ENCODE peak calls at places on chromosomes 13 and 19, in five cellular contexts. K is esophagus squamous epithelium; H is CD8-positive, alpha-beta T cell; Q is transverse colon; U is IMR-90. M is an unnamed sample. For H3K27me3 and H3K36me3, the result is how much of the 10 kb centered on the place peaks cover.

GRCh38 chr13:109719962-109720646 is 66.3 kb downstream of the IRS2 start:
- DNase-seq in K (no peak), H (no peak), Q (no peak), U (no peak), M (no peak)

GRCh38 chr13:63167699-63168337 is 1752.2 kb upstream of the PCDH20 start:
- DNase-seq in K (no peak), H (no peak), Q (no peak), U (no peak), M (peak)

GRCh38 chr19:3275068-3275582 is 50.7 kb downstream of the CELF5 start:
- DNase-seq in K (no peak), H (peak), Q (no peak), U (no peak), M (peak)

GRCh38 chr13:65149687-65150086 is 2080.4 kb downstream of the PCDH9 start:
- DNase-seq in K (no peak), H (no peak), Q (no peak), U (no peak), M (no peak)

GRCh38 chr19:22519152-22519551 is 97.0 kb upstream of the ZNF98 start:
- DNase-seq in K (no peak), H (no peak), Q (no peak), U (no peak), M (no peak)

GRCh38 chr19:15431396-15432017 is 12.7 kb upstream of the AKAP8L start:
- DNase-seq in K (no peak), H (no peak), Q (no peak), U (no peak), M (no peak)

GRCh38 chr13:33287142-33287882 is 1.8 kb upstream of the STARD13 start:
- DNase-seq in K (no peak), H (no peak), Q (no peak), U (no peak), M (no peak)

GRCh38 chr13:97889803-97890202 is 63.7 kb upstream of the IPO5 start:
- DNase-seq in K (no peak), H (no peak), Q (no peak), U (no peak), M (no peak)

GRCh38 chr13:41812851-41813250 is 148.1 kb downstream of the VWA8 start:
- DNase-seq in K (no peak), H (no peak), Q (no peak), U (no peak), M (no peak)

GRCh38 chr13:41813426-41813825 is 147.5 kb downstream of the VWA8 start:
- DNase-seq in K (no peak), H (no peak), Q (no peak), U (peak), M (no peak)

GRCh38 chr13:41812237-41812636 is 148.7 kb downstream of the VWA8 start:
- DNase-seq in K (no peak), H (no peak), Q (no peak), U (no peak), M (no peak)

GRCh38 chr13:41809962-41810361 is 150.9 kb downstream of the VWA8 start:
- DNase-seq in K (no peak), H (no peak), Q (no peak), U (no peak), M (no peak)

DNA sequence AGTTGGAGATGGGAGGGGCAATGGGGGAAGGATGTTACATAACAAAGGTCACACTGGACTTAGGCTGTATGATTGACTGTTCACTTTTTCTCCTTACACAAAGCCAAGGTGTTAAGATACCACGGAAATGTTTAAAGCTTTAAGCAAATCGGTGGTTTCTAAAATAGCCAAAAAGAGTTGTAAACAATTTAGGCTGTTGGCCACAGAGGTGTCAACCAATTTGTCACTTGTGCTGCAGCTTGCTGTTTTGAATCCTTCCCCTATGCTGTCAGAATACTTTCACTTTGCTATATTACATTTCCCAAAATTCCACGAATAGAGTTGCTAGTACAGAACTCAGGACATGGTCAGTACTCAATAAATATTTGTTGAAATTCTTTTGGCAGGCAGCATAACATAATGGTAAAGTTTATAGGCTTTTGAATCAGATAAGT is 149.3 kb downstream of the VWA8 start:
- DNase-seq in K (no peak), H (peak), Q (no peak), U (no peak), M (no peak)
- H3K4me3 ChIP-seq in K (no peak), H (no peak), Q (no peak), U (no peak), M (no peak)

GRCh38 chr13:111131610-111132009 is 16.5 kb downstream of the ARHGEF7 start:
- DNase-seq in K (no peak), H (no peak), Q (no peak), U (no peak), M (no peak)

GRCh38 chr13:111131048-111131447 is 15.9 kb downstream of the ARHGEF7 start:
- DNase-seq in K (no peak), H (no peak), Q (no peak), U (no peak), M (no peak)

GRCh38 chr13:111130111-111130508 is 15.0 kb downstream of the ARHGEF7 start:
- DNase-seq in K (no peak), H (no peak), Q (no peak), U (no peak), M (no peak)

GRCh38 chr13:111129465-111130110 is 14.5 kb downstream of the ARHGEF7 start:
- DNase-seq in K (no peak), H (no peak), Q (no peak), U (no peak), M (no peak)

GRCh38 chr13:111132948-111133347 is 17.8 kb downstream of the ARHGEF7 start:
- DNase-seq in K (no peak), H (no peak), Q (no peak), U (no peak), M (no peak)
- H3K27me3 ChIP-seq in K (under half), H (under half), Q (under half), U (under half), M (under half)

DNA sequence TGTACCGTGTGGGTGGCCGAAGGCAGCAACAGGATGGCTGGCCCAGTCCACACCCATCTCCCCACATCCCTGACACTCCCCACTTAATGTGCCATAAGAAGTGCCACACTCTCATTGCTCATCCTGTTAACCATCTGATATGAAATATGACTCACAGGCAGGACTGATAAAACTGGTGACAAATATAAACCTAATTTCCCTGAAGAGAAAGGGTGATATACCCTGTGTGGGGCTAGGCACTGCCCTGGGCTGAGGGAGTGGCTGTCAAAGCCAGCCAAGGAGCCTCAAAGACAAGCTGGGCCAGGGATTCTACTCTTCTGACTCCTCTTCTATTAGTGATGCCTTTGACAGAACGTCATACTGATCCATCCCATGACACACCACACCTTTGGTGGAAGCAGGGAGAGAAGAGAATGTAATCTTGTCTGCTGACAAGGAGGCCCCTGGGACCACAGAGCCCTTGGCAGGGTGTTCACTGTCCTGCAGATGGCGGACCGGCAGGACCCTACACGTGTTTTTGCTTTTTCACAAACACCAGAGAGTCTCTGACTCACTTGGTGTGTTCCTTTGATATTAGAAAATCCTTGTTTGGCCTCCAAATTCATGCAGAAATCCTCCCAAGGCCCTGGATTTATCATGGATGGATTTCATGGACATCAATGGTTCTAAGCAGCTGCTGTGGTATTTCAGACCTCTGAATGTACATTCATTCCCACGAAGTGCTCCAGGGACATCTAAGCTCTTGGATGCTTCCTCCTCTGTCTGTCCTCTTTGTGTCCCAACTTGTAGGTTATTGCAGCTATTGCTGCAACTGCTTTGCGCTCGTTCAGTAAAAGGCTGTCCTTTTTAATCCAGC is 98.0 kb upstream of the WASF3 start:
- DNase-seq in K (no peak), H (no peak), Q (no peak), U (no peak), M (no peak)
- H3K36me3 ChIP-seq in K (under half), H (under half), Q (under half), U (under half), M (under half)

GRCh38 chr19:47509170-47509847 is 5.6 kb downstream of the NAPA start:
- DNase-seq in K (no peak), H (no peak), Q (no peak), U (no peak), M (no peak)

GRCh38 chr19:47508721-47509120 is 6.1 kb downstream of the NAPA start:
- DNase-seq in K (no peak), H (no peak), Q (no peak), U (no peak), M (no peak)

GRCh38 chr19:47510516-47511127 is 4.2 kb downstream of the NAPA start:
- DNase-seq in K (no peak), H (no peak), Q (no peak), U (no peak), M (no peak)

GRCh38 chr19:47511128-47511517 is 3.7 kb downstream of the NAPA start:
- DNase-seq in K (no peak), H (no peak), Q (no peak), U (no peak), M (no peak)

GRCh38 chr19:47509973-47510372 is 4.9 kb downstream of the NAPA start:
- DNase-seq in K (no peak), H (no peak), Q (no peak), U (no peak), M (no peak)
- H3K4me3 ChIP-seq in K (no peak), H (no peak), Q (no peak), U (no peak), M (no peak)

DNA sequence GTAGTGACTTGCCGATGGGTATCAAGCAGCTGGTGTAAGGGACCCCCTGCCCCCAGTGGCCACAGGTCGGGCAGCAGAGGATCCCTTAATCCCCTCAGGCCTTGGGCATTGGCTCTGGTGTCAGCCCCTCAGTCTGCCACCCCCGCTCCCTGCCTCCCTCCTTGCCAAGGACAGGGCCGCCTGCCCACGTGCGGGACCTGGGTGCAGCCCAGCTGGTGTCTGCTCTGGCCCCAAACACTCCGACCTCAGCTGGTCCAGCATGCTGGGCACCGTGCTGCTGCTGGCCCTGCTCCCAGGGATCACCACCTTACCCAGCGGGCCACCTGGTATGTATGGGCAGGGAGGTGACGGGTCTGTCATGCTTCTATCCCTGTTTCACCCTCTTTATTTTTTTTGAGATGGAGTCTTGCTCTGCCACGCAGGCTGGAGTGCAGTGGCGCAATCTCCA is at the start of gene TGFBR3L:
- DNase-seq in K (no peak), H (no peak), Q (no peak), U (no peak), M (no peak)
- H3K27me3 ChIP-seq in K (under half), H (under half), Q (half or more), U (under half), M (under half)

DNA sequence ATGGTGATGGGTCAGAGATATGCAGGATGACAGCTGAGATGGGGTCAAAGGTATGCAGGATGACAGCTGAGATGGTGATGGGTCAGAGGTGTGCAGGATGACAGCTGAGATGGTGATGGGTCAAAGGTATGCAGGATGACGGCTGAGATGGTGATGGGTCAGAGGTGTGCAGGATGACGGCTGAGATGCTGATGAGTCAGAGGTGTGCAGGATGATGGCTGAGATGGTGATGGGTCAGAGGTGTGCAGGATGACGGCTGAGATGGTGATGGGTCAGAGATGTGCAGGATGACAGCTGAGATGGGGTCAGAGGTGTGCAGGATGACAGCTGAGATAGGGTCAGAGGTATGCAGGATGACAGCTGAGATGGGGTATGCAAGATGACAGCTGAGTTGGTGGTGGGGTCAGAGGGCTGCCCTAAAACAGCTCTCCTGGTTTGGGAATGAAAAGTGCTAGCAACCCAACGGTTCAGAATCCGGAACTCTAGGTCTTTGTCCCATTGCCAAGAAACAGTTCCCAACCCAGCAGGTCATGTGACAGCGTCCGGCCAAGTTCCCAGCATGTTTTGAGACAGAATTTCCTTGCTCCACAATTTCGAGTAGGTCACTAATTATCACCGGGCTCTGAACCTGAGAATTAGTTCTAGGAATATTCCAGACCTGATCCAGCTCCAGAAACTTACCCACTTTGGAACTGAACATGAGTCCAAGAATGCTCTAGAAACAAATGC is 3.3 kb downstream of the SELENOW start:
- DNase-seq in K (no peak), H (no peak), Q (no peak), U (no peak), M (no peak)
- H3K36me3 ChIP-seq in K (half or more), H (under half), Q (under half), U (under half), M (under half)

GRCh38 chr13:40672310-40673060 is 6.0 kb upstream of the FOXO1 start:
- DNase-seq in K (no peak), H (no peak), Q (no peak), U (peak), M (peak)
- H3K4me3 ChIP-seq in K (no peak), H (no peak), Q (no peak), U (no peak), M (no peak)

GRCh38 chr13:111911754-111912452 is 155.0 kb upstream of the SOX1 start:
- DNase-seq in K (no peak), H (peak), Q (no peak), U (no peak), M (peak)

GRCh38 chr13:111912453-111912866 is 154.5 kb upstream of the SOX1 start:
- DNase-seq in K (no peak), H (peak), Q (no peak), U (no peak), M (peak)

GRCh38 chr13:111909971-111910671 is 156.8 kb upstream of the SOX1 start:
- DNase-seq in K (no peak), H (peak), Q (no peak), U (no peak), M (peak)

GRCh38 chr13:111909501-111909900 is 157.4 kb upstream of the SOX1 start:
- DNase-seq in K (no peak), H (no peak), Q (no peak), U (no peak), M (no peak)

GRCh38 chr13:111911141-111911720 is 155.7 kb upstream of the SOX1 start:
- DNase-seq in K (no peak), H (peak), Q (no peak), U (no peak), M (peak)
- H3K27me3 ChIP-seq in K (under half), H (under half), Q (under half), U (under half), M (under half)